ENCODE peak calls at places on chromosomes 11 and 22, in six cellular contexts. U is heart left ventricle, Q is pancreas, B is ovary, G is mammary epithelial cell, H is neural progenitor cell. M is an unnamed sample.

GRCh38 chr22:37260396-37260795 is 16.3 kb upstream of the RAC2 start:
- DNase-seq in Q (no peak), U (no peak), H (no peak), B (no peak), G (no peak), M (no peak)

GRCh38 chr11:94774345-94774744 is 6.2 kb downstream of the AMOTL1 start:
- DNase-seq in U (no peak), H (no peak), B (no peak), Q (no peak), G (no peak), M (no peak)

GRCh38 chr22:42399315-42400271 is 32.6 kb downstream of the NFAM1 start:
- DNase-seq in B (no peak), H (peak; percentile 86), G (no peak), U (peak; percentile 65), Q (peak; percentile 54), M (peak; percentile 42)

GRCh38 chr11:61959678-61960077 is 7.8 kb downstream of the FTH1 start:
- DNase-seq in U (no peak), H (no peak), G (no peak), B (no peak), Q (no peak), M (no peak)

GRCh38 chr11:99791354-99791753 is 770.6 kb downstream of the CNTN5 start:
- DNase-seq in Q (no peak), B (no peak), H (no peak), G (no peak), U (no peak), M (no peak)

GRCh38 chr22:23089010-23089409 is 18.7 kb downstream of the GNAZ start:
- DNase-seq in G (no peak), B (no peak), H (no peak), U (no peak), Q (no peak), M (no peak)

GRCh38 chr11:66283461-66284105 is 5.4 kb downstream of the YIF1A start:
- DNase-seq in H (no peak), B (peak; percentile 44), G (no peak), Q (peak; percentile 78), U (peak; percentile 19), M (no peak)

GRCh38 chr22:39574779-39575551 is 4.4 kb downstream of the CACNA1I start:
- DNase-seq in B (no peak), U (no peak), H (no peak), Q (no peak), G (peak; percentile 80), M (no peak)

GRCh38 chr11:60777572-60777971 is 7.6 kb upstream of the MS4A10 start:
- DNase-seq in Q (no peak), H (no peak), G (peak; percentile 67), B (no peak), U (peak; percentile 69), M (peak; percentile 44)

GRCh38 chr11:64355078-64355940 is 3.7 kb upstream of the RPS6KA4 start:
- DNase-seq in U (peak; percentile 88), B (peak; percentile 84), G (peak; percentile 68), Q (peak; percentile 96), H (peak; percentile 83), M (peak; percentile 82)

GRCh38 chr11:93236741-93237675 is 39.2 kb upstream of the SLC36A4 start:
- DNase-seq in Q (no peak), G (peak; percentile 8), H (peak; percentile 60), B (peak; percentile 21), U (no peak), M (peak; percentile 11)

GRCh38 chr11:94583885-94584500 is 16.8 kb downstream of the PIWIL4 start:
- DNase-seq in H (no peak), G (peak; percentile 56), Q (no peak), B (no peak), U (no peak), M (no peak)

GRCh38 chr22:39915295-39915726 is 14.4 kb downstream of the GRAP2 start:
- DNase-seq in U (no peak), Q (no peak), G (no peak), B (no peak), H (no peak), M (no peak)

GRCh38 chr11:73645570-73645969 is 811 bp upstream of the PLEKHB1 start:
- DNase-seq in U (no peak), Q (no peak), H (peak; percentile 34), G (no peak), B (no peak), M (no peak)

GRCh38 chr11:17979770-17980371 is 33.0 kb downstream of the SERGEF start:
- DNase-seq in B (peak; percentile 15), G (no peak), Q (no peak), U (no peak), H (peak; percentile 54), M (no peak)

GRCh38 chr11:10617551-10617950 is 49.1 kb upstream of the LYVE1 start:
- DNase-seq in Q (no peak), B (no peak), G (no peak), H (no peak), U (no peak), M (no peak)
- H3K27ac ChIP-seq in Q (no peak overlapping the region), B (no peak overlapping the region), G (no peak overlapping the region), H (no peak overlapping the region), U (no peak overlapping the region), M (no peak overlapping the region)

DNA sequence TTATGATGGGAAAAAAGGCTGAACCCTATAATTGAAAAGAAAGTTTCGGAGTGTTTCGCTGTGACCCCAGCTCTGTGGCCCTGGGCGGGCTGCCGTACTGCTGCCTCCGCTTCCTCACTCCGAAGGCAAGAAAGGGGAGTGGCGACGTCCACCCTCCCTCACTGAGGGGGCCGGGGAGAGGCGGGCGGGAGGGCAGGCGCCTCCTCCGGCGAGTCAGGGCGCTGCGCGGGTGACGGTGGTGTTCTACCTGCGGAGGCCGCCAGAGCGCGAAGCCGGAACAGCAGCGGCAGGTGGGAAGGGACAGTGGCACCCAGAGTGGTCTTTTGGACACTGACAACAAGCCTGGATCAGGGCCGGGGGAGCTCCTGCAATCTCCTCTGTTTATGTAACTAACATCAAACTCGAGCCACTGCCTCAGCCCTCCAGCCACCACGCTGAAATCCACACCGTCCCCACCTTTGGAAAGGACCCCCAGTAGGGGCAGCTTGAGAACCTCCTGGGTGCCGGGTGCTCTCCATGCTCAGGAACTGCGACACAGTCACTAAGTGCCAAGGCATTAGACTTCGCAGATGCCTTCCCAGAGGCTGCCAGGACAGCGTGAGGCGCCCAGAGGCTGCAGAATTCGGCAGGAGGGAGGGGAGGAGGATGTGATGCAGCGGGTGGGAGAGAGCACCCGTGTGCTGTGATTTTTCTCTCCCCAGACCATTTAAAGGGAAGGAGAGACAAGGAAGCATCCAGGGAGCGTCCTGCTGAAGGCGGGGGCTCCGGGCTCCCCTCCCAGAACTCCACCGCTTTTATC is 25.5 kb downstream of the BID start:
- DNase-seq in H (peak; percentile 71), B (no peak), Q (no peak), G (no peak), U (peak; percentile 33), M (no peak)
- TF ChIP-seq CTCF in H (peak; percentile 57), B (no peak), Q (no peak), G (peak; percentile 63), U (no peak), M (no peak)

GRCh38 chr11:128473631-128474030 is 113.7 kb downstream of the ETS1 start:
- DNase-seq in U (no peak), H (no peak), Q (no peak), G (no peak), B (no peak), M (no peak)

GRCh38 chr11:128472128-128473110 is 114.9 kb downstream of the ETS1 start:
- DNase-seq in U (no peak), H (no peak), Q (no peak), G (peak; percentile 42), B (no peak), M (no peak)

GRCh38 chr11:128469220-128469619 is 118.1 kb downstream of the ETS1 start:
- DNase-seq in G (no peak), B (no peak), Q (no peak), H (no peak), U (no peak), M (no peak)

GRCh38 chr11:128470081-128470480 is 117.3 kb downstream of the ETS1 start:
- DNase-seq in B (no peak), G (no peak), Q (no peak), H (no peak), U (no peak), M (no peak)

DNA sequence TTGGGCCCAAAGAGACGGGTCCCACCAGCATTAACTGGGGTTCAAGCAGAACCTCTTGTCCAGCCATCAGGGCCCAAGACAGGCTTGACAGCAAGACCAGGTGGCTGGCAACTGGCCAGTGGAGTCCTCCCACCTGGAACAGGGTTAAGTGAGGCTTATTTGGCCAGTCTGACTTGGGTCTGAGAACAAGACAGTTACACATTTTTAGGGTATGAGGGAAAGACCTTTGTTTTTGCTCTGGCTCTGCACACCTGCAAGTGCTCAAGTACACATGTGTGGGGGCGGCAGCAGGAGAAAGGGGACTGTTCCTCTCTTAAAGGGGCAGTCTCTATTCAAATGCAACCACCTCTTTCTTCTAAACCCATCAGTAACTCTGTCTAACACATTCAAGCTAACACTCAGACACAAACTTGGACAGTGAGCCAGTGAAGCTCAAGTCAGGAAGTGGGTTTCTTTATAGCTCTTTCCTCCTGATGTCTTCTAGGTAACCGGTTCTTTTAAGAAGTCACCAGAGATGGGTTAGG is 116.2 kb downstream of the ETS1 start:
- DNase-seq in U (no peak), B (no peak), Q (no peak), H (no peak), G (no peak), M (no peak)
- H3K36me3 ChIP-seq in U (peaks cover 13% of the 10 kb centered on the region), B (no peaks in the 10 kb centered on the region), Q (no peaks in the 10 kb centered on the region), H (no peaks in the 10 kb centered on the region), G (peaks cover 40% of the 10 kb centered on the region), M (peaks cover 94% of the 10 kb centered on the region)

DNA sequence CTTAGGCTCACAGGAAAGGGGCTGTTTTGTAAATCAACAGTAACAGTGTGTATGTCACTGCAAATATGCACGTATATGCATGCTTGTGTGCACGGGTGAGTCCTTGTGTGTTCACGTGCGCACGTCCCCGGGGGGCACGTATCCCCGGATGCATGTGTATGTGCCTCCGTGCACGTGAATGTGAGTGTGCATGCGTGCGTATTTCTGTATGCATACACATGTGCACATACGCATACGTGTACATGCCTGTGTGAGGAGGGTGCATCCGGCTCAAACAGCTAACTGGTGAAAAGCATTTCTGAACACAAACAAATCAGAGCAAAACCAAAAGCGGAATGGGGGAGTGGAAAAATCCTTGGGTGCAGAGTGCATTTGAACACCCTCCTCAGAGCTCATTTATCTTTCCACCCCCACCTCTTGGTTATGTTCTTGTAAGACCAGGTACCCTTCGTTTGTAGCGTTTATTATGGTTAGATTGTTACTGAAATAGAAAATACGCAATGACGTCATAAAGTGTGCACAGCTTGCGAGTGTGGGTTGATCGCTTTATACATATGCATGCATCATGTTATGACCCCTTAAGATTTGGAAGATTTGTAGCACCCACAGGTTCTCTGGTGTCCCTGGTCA is 7.0 kb downstream of the ARSA start:
- DNase-seq in U (peak; percentile 57), G (peak; percentile 23), Q (peak; percentile 32), H (no peak), B (no peak), M (no peak)
- H3K27ac ChIP-seq in U (peak overlapping the region; percentile 81), G (peak overlapping the region; percentile 0), Q (no peak overlapping the region), H (no peak overlapping the region), B (no peak overlapping the region), M (no peak overlapping the region)

GRCh38 chr11:70029115-70029830 is 48.8 kb upstream of the ANO1 start:
- DNase-seq in Q (no peak), U (no peak), B (no peak), G (no peak), H (no peak), M (no peak)
- TF ChIP-seq CTCF in Q (no peak), U (no peak), B (no peak), G (no peak), H (no peak), M (no peak)

DNA sequence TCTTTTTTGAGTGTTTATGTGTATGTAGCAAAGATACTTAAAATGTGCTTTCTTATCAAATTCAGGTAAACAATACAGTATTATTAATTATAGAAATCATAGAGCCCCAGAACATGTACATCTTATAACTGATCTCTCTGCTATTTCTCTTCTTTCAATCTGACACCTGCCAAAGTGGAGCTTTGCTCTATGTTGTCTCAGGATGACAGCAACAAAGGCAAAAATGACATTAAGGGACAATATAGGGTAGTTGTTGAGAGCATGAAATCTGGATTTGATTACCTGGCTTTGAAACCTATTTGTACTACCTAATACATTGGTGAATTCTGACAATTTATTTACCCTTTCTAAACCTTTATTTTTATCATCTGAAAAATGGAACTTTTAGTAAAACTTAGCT is 7.0 kb downstream of the OR5J2 start:
- DNase-seq in U (no peak), G (no peak), B (no peak), H (no peak), Q (no peak), M (no peak)
- H3K36me3 ChIP-seq in U (no peaks in the 10 kb centered on the region), G (no peaks in the 10 kb centered on the region), B (no peaks in the 10 kb centered on the region), H (no peaks in the 10 kb centered on the region), Q (no peaks in the 10 kb centered on the region), M (no peaks in the 10 kb centered on the region)